ENCODE peak calls at places on chromosomes 1 and 21, in ten cellular contexts. A is mucosa of descending colon, B is astrocyte of the spinal cord, N is GM12865, U is WTC11, T is upper lobe of right lung, W is Calu3, P is epithelial cell of proximal tubule, Z is GM10248, H is IMR-90. X is an unnamed sample.

GRCh38 chr1:224080082-224080774 is 33.7 kb upstream of the FBXO28 start:
- DNase-seq in A (no peak), B (no peak), H (peak; percentile 77), P (no peak), N (no peak), W (peak; percentile 69), T (no peak), U (no peak), Z (no peak), X (no peak)

GRCh38 chr1:94769551-94769950 is 50.6 kb upstream of the SLC44A3 start:
- DNase-seq in A (no peak), W (peak; percentile 49), B (no peak), Z (no peak), T (no peak), U (no peak), H (no peak), N (no peak), P (no peak), X (no peak)

GRCh38 chr1:29924017-29924431 is 687.7 kb downstream of the PTPRU start:
- DNase-seq in P (no peak), B (no peak), W (peak; percentile 5), T (no peak), N (no peak), Z (no peak), U (peak; percentile 28), H (no peak), A (no peak), X (no peak)

GRCh38 chr1:152251391-152251790 is 27.4 kb upstream of the HRNR start:
- DNase-seq in N (no peak), T (no peak), A (no peak), B (peak; percentile 13), P (no peak), H (no peak), U (no peak), Z (no peak), W (no peak), X (no peak)

GRCh38 chr1:185049670-185050069 is 4.3 kb downstream of the RNF2 start:
- DNase-seq in B (no peak), H (no peak), T (no peak), N (no peak), U (no peak), W (no peak), A (no peak), Z (no peak), P (no peak), X (no peak)

GRCh38 chr1:210264521-210265380 is 32.2 kb downstream of the SERTAD4 start:
- DNase-seq in W (no peak), N (no peak), H (no peak), Z (no peak), B (no peak), A (no peak), U (no peak), T (no peak), P (no peak), X (no peak)

GRCh38 chr21:25573409-25574206 is 33.7 kb downstream of the MRPL39 start:
- DNase-seq in H (peak; percentile 99), Z (no peak), W (peak; percentile 10), T (no peak), N (peak; percentile 83), P (peak; percentile 83), U (no peak), B (peak; percentile 91), A (no peak), X (no peak)

GRCh38 chr1:29762635-29763034 is 526.3 kb downstream of the PTPRU start:
- DNase-seq in Z (no peak), N (no peak), U (no peak), H (no peak), A (no peak), W (no peak), B (no peak), T (no peak), P (no peak), X (no peak)

GRCh38 chr1:215517441-215517891 is 49.6 kb upstream of the KCTD3 start:
- DNase-seq in B (peak; percentile 41), P (no peak), T (no peak), W (peak; percentile 32), N (no peak), H (peak; percentile 91), A (no peak), U (peak; percentile 22), Z (no peak), X (no peak)
- TF ChIP-seq CTCF in B (peak; percentile 52), P (peak; percentile 64), T (no peak), W (no peak), N (no peak), H (peak; percentile 47), A (no peak), U (no peak), Z (no peak), X (no peak)

DNA sequence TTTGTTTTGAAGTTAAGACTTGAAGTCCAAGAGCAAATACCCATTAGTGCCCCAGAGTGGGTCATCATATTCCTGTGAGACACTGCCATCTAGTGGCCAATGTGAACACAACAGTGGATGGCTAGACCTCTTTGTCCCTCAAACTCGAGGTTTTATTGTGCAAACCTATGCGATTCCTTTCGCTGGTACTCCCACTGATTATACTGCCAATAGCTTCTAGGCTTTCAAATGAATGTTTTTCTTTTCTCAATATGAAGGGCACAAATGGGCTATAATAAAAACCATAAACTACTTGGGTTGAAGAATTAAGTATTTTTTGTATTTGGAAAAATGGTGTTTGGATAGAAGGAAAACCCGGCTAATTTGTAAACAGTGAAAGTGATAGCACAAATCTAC is 100.4 kb upstream of the ZNF281 start:
- DNase-seq in A (no peak), B (peak; percentile 86), W (peak; percentile 81), Z (peak; percentile 82), N (peak; percentile 87), U (peak; percentile 84), H (peak; percentile 88), T (no peak), P (peak; percentile 39), X (no peak)
- TF ChIP-seq CTCF in A (peak; percentile 73), B (peak; percentile 84), W (peak; percentile 78), Z (peak; percentile 76), N (peak; percentile 86), U (peak; percentile 86), H (peak; percentile 91), T (peak; percentile 97), P (peak; percentile 96), X (peak; percentile 79)

DNA sequence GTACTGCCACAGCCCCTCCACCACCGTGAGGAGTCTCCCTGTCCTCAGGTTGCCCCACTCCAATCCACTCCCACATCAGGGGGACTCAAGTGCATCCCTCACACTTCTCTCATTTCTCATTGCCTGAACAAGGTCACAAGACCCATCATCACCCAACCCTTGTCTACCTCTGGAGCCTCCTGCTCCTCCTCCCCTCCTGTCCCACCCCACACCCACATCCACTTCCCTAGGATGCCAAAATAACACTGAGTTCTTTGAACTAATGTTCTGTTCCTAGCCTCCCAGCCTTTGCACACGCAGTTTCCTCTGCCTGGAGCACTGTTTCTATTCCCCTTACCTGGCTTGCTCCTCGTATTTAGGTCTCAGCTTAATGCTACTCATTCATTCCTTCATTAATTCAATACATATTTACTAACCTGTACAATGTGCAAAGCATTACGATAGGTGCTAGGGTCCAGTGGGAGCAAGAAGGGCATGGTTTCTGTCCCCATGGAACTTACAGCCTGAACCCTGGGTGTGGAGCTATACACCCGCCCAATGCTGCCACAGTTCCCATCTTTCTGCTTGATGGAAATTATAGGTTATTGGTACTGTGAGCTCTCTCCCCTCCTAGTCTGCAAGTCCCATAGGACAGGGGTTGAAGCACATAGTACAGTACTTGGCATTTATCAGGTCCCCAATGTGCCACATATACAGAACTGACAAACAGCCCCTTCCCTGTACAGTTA is 96.1 kb upstream of the GRIK3 start:
- DNase-seq in T (no peak), N (no peak), P (no peak), W (no peak), Z (no peak), H (no peak), U (no peak), B (no peak), A (no peak), X (no peak)
- TF ChIP-seq CTCF in T (no peak), N (peak; percentile 6), P (no peak), W (no peak), Z (no peak), H (no peak), U (no peak), B (no peak), A (no peak), X (no peak)

GRCh38 chr1:177228721-177229088 is 57.9 kb downstream of the BRINP2 start:
- DNase-seq in Z (no peak), B (peak; percentile 19), H (peak; percentile 50), P (peak; percentile 38), A (no peak), U (no peak), T (no peak), W (no peak), N (no peak), X (no peak)
- TF ChIP-seq CTCF in Z (no peak), B (no peak), H (no peak), P (peak; percentile 10), A (no peak), U (no peak), T (no peak), W (peak; percentile 18), N (no peak), X (no peak)

GRCh38 chr1:155278689-155279160 is 1.5 kb downstream of the HCN3 start:
- DNase-seq in P (no peak), U (no peak), N (no peak), Z (no peak), B (no peak), H (peak; percentile 14), W (no peak), T (no peak), A (no peak), X (no peak)
- TF ChIP-seq CTCF in P (no peak), U (no peak), N (no peak), Z (no peak), B (no peak), H (no peak), W (no peak), T (no peak), A (no peak), X (no peak)

GRCh38 chr1:106523448-106523847 is 533.0 kb upstream of the PRMT6 start:
- DNase-seq in P (no peak), W (no peak), Z (no peak), U (peak; percentile 11), B (no peak), N (no peak), A (no peak), T (no peak), H (no peak), X (no peak)

GRCh38 chr1:106524631-106525030 is 531.8 kb upstream of the PRMT6 start:
- DNase-seq in Z (no peak), U (no peak), A (no peak), T (no peak), W (no peak), N (no peak), B (no peak), H (no peak), P (no peak), X (no peak)

GRCh38 chr1:106526650-106527049 is 529.8 kb upstream of the PRMT6 start:
- DNase-seq in U (no peak), T (no peak), W (no peak), B (peak; percentile 80), P (peak; percentile 65), N (no peak), A (no peak), Z (no peak), H (peak; percentile 46), X (no peak)
- TF ChIP-seq CTCF in U (no peak), T (no peak), W (no peak), B (no peak), P (no peak), N (no peak), A (no peak), Z (no peak), H (no peak), X (no peak)

DNA sequence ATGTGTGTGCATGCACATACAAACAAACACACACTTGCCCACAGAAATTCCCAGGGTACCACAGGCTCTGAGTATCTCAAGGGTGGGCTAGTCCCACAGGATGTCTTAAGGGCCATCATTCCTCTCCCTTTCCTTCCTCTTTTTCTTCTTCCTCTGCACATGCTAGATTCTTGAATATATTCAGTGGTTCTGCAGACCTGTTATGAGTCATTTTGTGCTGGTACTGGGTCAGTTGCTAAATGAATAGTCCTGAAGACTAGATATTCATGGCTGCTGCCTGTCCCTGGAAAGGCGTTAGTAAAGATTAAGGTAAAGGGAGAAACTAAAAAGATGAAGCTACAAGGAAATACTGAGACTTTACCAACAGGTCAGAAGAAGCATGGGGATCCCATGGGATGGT is 256.7 kb upstream of the KIAA0040 start:
- DNase-seq in U (no peak), Z (peak; percentile 18), B (no peak), W (no peak), A (no peak), P (no peak), T (no peak), N (peak; percentile 32), H (no peak), X (no peak)
- TF ChIP-seq CTCF in U (no peak), Z (no peak), B (no peak), W (no peak), A (no peak), P (no peak), T (no peak), N (no peak), H (no peak), X (no peak)

X was measured in GM06990.